ENCODE peak calls at places on chromosomes 5 and 9, in four cellular contexts. Y is H9, I is IMR-90, J is mesenchymal stem cell. B is an unnamed sample.

GRCh38 chr5:148147415-148147814 is 20.9 kb upstream of the SPINK14 start:
- DNase-seq in I (no peak), J (no peak), Y (no peak), B (no peak)

GRCh38 chr5:132019857-132020555 is 8.5 kb upstream of the ACSL6 start:
- DNase-seq in J (no peak), Y (no peak), I (no peak), B (no peak)

GRCh38 chr5:9877473-9877872 is 247.3 kb upstream of the TAS2R1 start:
- DNase-seq in Y (no peak), J (no peak), I (no peak), B (no peak)

GRCh38 chr5:126508962-126509279 is 85.7 kb downstream of the GRAMD2B start:
- DNase-seq in J (peak), Y (no peak), I (no peak), B (no peak)

GRCh38 chr9:87556039-87556438 is 58.4 kb downstream of the DAPK1 start:
- DNase-seq in I (no peak), J (no peak), Y (no peak), B (no peak)

GRCh38 chr5:143434261-143435206 is 31.0 kb upstream of the NR3C1 start:
- DNase-seq in J (no peak), I (no peak), Y (no peak), B (no peak)

GRCh38 chr9:77435688-77436087 is 212.4 kb downstream of the GNA14 start:
- DNase-seq in I (peak), Y (no peak), J (no peak), B (peak)

GRCh38 chr5:176320577-176320976 is 41.0 kb downstream of the KIAA1191 start:
- DNase-seq in I (no peak), J (no peak), Y (no peak), B (no peak)

GRCh38 chr5:58261605-58262004 is 198.3 kb downstream of the PLK2 start:
- DNase-seq in Y (no peak), J (no peak), I (peak), B (no peak)

GRCh38 chr9:18887546-18887945 is 145.5 kb downstream of the SAXO1 start:
- DNase-seq in J (no peak), I (no peak), Y (no peak), B (no peak)

GRCh38 chr9:38047301-38048251 is 21.5 kb downstream of the SHB start:
- DNase-seq in Y (peak), I (peak), J (peak), B (peak)

DNA sequence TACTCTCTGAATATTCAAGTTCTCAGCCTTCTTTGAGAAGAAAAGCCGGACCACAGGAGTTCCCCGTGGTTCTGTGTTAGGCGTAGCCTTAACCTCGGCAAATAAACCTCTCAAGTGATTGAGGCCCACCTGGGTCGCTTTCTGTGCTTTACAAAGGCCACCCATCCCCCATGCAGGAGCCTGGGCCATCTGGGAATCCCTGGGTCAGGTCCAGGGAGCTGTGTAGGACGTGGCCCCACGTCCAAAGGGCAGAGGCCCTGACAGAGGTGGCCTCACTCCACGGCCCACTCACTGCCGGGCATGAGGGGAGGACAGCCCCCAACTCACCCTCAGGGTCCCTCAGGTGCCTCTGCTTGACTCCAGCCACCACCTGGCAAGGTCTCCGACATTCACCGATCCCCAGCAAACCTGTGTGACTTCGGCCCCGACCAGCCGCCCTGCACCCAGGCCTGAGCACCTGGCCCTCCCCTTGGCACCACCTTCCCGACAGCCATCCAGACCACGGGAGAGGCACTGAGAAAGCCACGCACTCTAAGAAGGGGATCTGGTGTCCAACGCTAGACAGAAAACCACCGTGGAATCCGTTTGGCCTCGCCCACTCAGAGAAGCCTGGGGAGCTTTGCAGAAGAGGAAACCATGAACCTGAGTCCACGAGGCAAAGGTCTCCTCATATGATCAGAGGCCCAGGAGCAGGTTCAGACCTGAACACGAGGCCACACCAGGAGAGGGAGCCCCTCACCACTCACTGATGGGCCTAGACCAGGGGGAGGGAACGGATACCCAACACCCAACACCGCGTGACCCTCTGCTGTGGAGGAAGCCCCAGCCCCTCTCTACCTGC is 4.5 kb downstream of the SLC12A7 start:
- DNase-seq in I (no peak), J (no peak), Y (peak), B (peak)
- H2AK5ac ChIP-seq in I (no peak), J (no peak), Y (no peak), B (no peak)

GRCh38 chr9:126031116-126031515 is 283.9 kb downstream of the PBX3 start:
- DNase-seq in Y (no peak), J (no peak), I (no peak), B (no peak)
- H2AK5ac ChIP-seq in Y (no peak), J (no peak), I (no peak), B (no peak)

GRCh38 chr5:87154191-87154590 is 113.5 kb upstream of the RASA1 start:
- DNase-seq in J (no peak), Y (no peak), I (no peak), B (no peak)
- H2AK5ac ChIP-seq in J (peak), Y (no peak), I (peak), B (no peak)

GRCh38 chr5:16666140-16666860 is 49.5 kb upstream of the RETREG1 start:
- DNase-seq in J (no peak), I (no peak), Y (no peak), B (no peak)

GRCh38 chr5:16669776-16670175 is 53.0 kb upstream of the RETREG1 start:
- DNase-seq in I (peak), J (peak), Y (no peak), B (no peak)

GRCh38 chr5:16666861-16667481 is 50.2 kb upstream of the RETREG1 start:
- DNase-seq in Y (no peak), I (peak), J (no peak), B (peak)

GRCh38 chr5:16665611-16666010 is 48.8 kb upstream of the RETREG1 start:
- DNase-seq in Y (no peak), J (no peak), I (peak), B (no peak)

DNA sequence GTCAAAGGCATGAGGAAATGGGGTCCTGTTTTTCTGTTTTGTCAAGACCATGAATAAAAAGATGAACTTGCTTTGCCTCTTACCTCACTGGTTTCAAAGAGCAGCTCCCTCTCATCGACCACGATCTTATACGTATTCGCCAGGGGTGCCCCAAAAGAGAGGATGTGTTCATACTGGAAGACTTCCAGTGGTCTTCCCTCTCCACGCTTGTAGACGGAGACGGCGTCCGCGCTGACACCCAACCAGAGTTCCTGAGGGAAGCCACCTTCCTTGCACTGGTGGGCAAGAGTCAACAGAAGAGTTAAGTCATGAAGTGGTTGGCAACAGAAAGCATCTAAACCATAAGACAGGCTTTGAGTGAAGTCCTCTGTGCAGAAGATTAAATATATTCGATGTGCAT is 51.4 kb upstream of the RETREG1 start:
- DNase-seq in I (no peak), Y (no peak), J (no peak), B (no peak)
- H2AK5ac ChIP-seq in I (no peak), Y (no peak), J (no peak), B (no peak)

GRCh38 chr9:136950656-136951030 is 1.4 kb upstream of the LCN12 start:
- DNase-seq in I (no peak), Y (no peak), J (no peak), B (no peak)
- H2AK5ac ChIP-seq in I (no peak), Y (no peak), J (no peak), B (no peak)

GRCh38 chr5:138337685-138338410 is at the start of gene FAM53C:
- DNase-seq in J (peak), Y (peak), I (peak), B (peak)
- H2AK5ac ChIP-seq in J (no peak), Y (no peak), I (peak), B (peak)

DNA sequence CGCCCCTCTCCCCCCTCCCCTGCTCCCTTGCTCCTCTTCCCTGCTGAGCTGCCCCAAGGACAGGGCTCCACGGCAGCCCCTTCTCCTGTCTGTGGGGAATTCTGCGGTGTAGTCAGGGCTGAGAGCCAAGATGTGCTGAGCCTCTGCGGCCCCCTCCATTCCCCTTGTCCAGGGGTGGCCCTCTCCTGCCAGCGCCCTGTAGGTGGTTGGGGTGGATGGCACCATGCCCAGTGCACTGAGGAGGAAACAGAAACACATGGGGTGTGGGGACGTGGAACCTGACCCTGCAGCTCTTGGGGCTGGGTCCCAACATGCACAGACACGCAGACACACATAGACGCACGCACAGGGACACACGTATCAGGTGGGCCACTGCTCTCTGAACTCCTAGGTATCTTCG is 64.6 kb downstream of the HMCN2 start:
- DNase-seq in I (no peak), Y (no peak), J (no peak), B (no peak)
- H2AK5ac ChIP-seq in I (no peak), Y (no peak), J (no peak), B (no peak)

GRCh38 chr9:128340691-128341434 is 536 bp downstream of the SLC27A4 start:
- DNase-seq in Y (peak), I (no peak), J (no peak), B (peak)

GRCh38 chr9:128341435-128341849 is 1.1 kb downstream of the SLC27A4 start:
- DNase-seq in J (peak), I (peak), Y (peak), B (peak)

GRCh38 chr9:128344931-128345605 is 4.7 kb downstream of the SLC27A4 start:
- DNase-seq in I (no peak), J (no peak), Y (peak), B (no peak)

GRCh38 chr9:128343855-128344254 is 3.5 kb downstream of the SLC27A4 start:
- DNase-seq in Y (no peak), I (no peak), J (no peak), B (no peak)

DNA sequence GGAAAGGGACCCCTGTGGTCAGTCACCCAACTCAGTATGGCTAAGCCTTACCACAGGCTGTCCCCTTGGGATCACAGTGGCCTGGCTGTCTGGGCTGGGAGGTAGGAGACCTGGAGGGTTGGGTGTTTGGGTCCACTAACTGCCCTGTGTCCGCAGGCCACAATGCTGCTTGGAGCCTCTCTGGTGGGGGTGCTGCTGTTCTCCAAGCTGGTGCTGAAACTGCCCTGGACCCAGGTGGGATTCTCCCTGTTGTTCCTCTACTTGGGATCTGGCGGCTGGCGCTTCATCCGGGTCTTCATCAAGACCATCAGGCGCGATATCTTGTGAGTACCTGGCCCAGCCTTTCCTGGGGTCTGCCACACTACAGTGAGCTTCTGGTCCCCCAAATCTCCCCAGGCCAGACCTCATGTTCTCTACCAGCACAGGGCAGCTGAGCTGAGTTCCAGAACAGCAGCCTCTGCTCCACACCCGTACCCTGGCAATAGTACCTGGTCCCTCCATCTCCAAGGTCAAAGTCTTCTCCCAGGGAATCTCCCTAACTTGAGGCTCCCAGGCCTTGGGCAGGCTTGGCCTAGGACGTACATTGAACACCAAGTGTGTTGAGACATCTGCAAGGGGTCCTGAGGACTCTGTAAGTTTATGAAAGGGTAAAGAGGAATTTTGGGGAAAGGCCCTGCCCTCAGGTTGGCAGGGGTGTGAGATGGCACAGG is 2.8 kb downstream of the SLC27A4 start:
- DNase-seq in J (no peak), I (no peak), Y (no peak), B (no peak)
- H2AK5ac ChIP-seq in J (no peak), I (no peak), Y (no peak), B (no peak)

GRCh38 chr5:66144799-66145390 is 795 bp downstream of the SREK1 start:
- DNase-seq in Y (no peak), J (no peak), I (no peak), B (no peak)

GRCh38 chr5:66145737-66146136 is 1.6 kb downstream of the SREK1 start:
- DNase-seq in Y (no peak), I (no peak), J (no peak), B (no peak)

GRCh38 chr5:66142417-66142816 is 1.7 kb upstream of the SREK1 start:
- DNase-seq in Y (no peak), J (no peak), I (no peak), B (no peak)

GRCh38 chr5:66143473-66144073 is 527 bp upstream of the SREK1 start:
- DNase-seq in I (no peak), J (no peak), Y (no peak), B (peak)

DNA sequence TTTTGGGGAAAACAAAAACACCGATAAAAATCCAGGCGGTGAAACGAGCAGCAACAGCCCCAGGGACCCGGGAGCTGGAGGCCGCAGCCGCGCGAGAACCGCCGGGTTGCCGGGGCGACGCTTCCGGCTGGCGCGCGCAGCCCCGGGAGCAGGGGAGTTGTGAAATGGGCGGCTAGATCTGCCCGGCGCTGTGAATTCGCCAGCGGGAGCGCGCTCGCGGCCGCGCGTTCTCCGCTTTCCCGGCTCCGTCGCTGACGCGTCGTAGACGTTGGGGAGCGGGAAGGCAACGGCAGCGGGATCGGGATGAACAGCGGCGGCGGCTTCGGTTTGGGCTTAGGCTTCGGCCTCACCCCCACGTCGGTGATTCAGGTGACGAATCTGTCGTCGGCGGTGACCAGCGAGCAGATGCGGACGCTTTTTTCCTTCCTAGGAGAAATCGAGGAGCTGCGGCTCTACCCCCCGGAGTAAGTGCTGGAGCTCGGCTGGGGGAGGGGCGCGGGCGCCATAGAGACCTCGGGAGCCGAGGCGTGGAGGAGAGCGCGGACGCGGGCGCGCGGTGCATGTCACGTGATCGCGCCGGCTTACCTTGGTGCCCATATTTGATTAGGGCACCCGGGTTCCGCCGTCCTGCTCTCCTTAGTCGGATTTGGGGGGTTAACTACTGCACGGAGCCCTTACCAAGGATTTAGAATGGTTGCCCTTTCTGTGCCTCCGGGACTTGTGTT is at the start of gene SREK1:
- DNase-seq in I (peak), J (peak), Y (peak), B (peak)
- H2AK5ac ChIP-seq in I (peak), J (peak), Y (no peak), B (no peak)